ENCODE peak calls at places on chromosomes 7 and 10, in five cellular contexts. E, S, W, U and K are unnamed samples.

GRCh38 chr10:124349993-124350280 is 68.8 kb downstream of the OAT start:
- DNase-seq in E (no peak), S (no peak), W (no peak), U (no peak), K (no peak)

GRCh38 chr10:94172332-94172731 is 178.6 kb downstream of the PLCE1 start:
- DNase-seq in S (peak), E (no peak), W (no peak), U (peak), K (peak)

GRCh38 chr7:1537631-1538412 is 7.3 kb downstream of the MAFK start:
- DNase-seq in U (peak), S (peak), E (peak), W (peak), K (peak)

GRCh38 chr7:4663239-4663638 is 18.9 kb upstream of the FOXK1 start:
- DNase-seq in W (no peak), S (no peak), U (no peak), E (no peak), K (no peak)

GRCh38 chr10:99975942-99976809 is 33.6 kb downstream of the DNMBP start:
- DNase-seq in W (no peak), E (no peak), S (peak), U (peak), K (peak)

GRCh38 chr7:128071376-128071775 is 40.1 kb upstream of the LRRC4 start:
- DNase-seq in W (no peak), S (no peak), U (no peak), E (no peak), K (no peak)

GRCh38 chr7:75915416-75916156 is 631 bp downstream of the POR start:
- DNase-seq in S (peak), E (no peak), W (no peak), U (peak), K (peak)

GRCh38 chr7:45240926-45241325 is 83.3 kb downstream of the RAMP3 start:
- DNase-seq in S (no peak), W (no peak), E (no peak), U (no peak), K (no peak)

GRCh38 chr10:129568562-129569344 is 101.7 kb downstream of the MGMT start:
- DNase-seq in E (no peak), U (no peak), W (no peak), S (no peak), K (no peak)

GRCh38 chr7:45894665-45895062 is 6.4 kb downstream of the IGFBP1 start:
- DNase-seq in U (no peak), S (no peak), E (no peak), W (no peak), K (no peak)